ENCODE peak calls at places on chromosomes 5 and 9, in seven cellular contexts. Q is body of pancreas, U is prostate gland, H is thyroid gland, L is gastrocnemius medialis, C is uterus, D is esophagus squamous epithelium. J is an unnamed sample.

GRCh38 chr5:124453221-124454032 is 293.0 kb downstream of the ZNF608 start:
- DNase-seq in U (no peak), H (no peak), C (no peak), L (no peak), D (no peak), Q (no peak), J (peak)

GRCh38 chr9:24698864-24699518 is 153.3 kb upstream of the IZUMO3 start:
- DNase-seq in U (no peak), L (no peak), Q (no peak), D (no peak), H (no peak), C (no peak), J (no peak)

GRCh38 chr5:118551031-118551430 is 437.3 kb downstream of the DTWD2 start:
- DNase-seq in D (no peak), C (no peak), L (no peak), Q (no peak), U (no peak), H (no peak), J (no peak)

GRCh38 chr5:147098233-147098790 is 136.5 kb upstream of the STK32A start:
- DNase-seq in D (no peak), Q (peak), H (peak), L (no peak), U (no peak), C (no peak), J (peak)

GRCh38 chr5:170192829-170193228 is 40.0 kb upstream of the C5orf58 start:
- DNase-seq in Q (no peak), C (no peak), H (no peak), L (no peak), U (no peak), D (no peak), J (no peak)

GRCh38 chr9:130484362-130485072 is 39.8 kb downstream of the ASS1 start:
- DNase-seq in D (no peak), C (no peak), Q (no peak), H (no peak), L (no peak), U (no peak), J (no peak)

GRCh38 chr9:89383030-89383720 is 64.9 kb downstream of the SECISBP2 start:
- DNase-seq in U (no peak), H (no peak), L (no peak), Q (no peak), D (no peak), C (no peak), J (no peak)

GRCh38 chr5:132422720-132423442 is 53.4 kb downstream of the SLC22A5 start:
- DNase-seq in H (no peak), L (peak), U (no peak), D (no peak), C (no peak), Q (peak), J (peak)

GRCh38 chr5:885127-885442 is 7.5 kb downstream of the BRD9 start:
- DNase-seq in L (peak), Q (no peak), U (no peak), H (no peak), C (no peak), D (no peak), J (no peak)

GRCh38 chr9:76741524-76741923 is 22.7 kb upstream of the PCA3 start:
- DNase-seq in D (no peak), C (no peak), Q (no peak), U (no peak), L (no peak), H (no peak), J (no peak)

GRCh38 chr9:108468364-108468763 is 387.4 kb downstream of the ACTL7B start:
- DNase-seq in L (peak), Q (no peak), D (no peak), U (no peak), C (no peak), H (peak), J (peak)

GRCh38 chr9:77460938-77461337 is 187.2 kb downstream of the GNA14 start:
- DNase-seq in L (no peak), D (no peak), C (no peak), H (no peak), Q (no peak), U (no peak), J (no peak)

GRCh38 chr9:88969646-88970373 is 21.5 kb upstream of the S1PR3 start:
- DNase-seq in C (no peak), U (no peak), L (no peak), H (no peak), Q (no peak), D (no peak), J (no peak)

GRCh38 chr9:81529556-81530193 is 159.7 kb downstream of the TLE1 start:
- DNase-seq in L (peak), H (no peak), D (no peak), Q (peak), C (no peak), U (peak), J (no peak)

GRCh38 chr5:180085837-180086236 is 14.3 kb upstream of the RNF130 start:
- DNase-seq in U (no peak), Q (no peak), L (no peak), H (no peak), C (no peak), D (no peak), J (peak)

GRCh38 chr9:91239367-91240111 is 122.2 kb downstream of the AUH start:
- DNase-seq in Q (no peak), L (no peak), U (no peak), C (no peak), D (no peak), H (no peak), J (no peak)

GRCh38 chr5:90940227-90940995 is 381.8 kb downstream of the ADGRV1 start:
- DNase-seq in H (peak), D (no peak), L (no peak), C (no peak), U (no peak), Q (no peak), J (no peak)

GRCh38 chr5:135033026-135033861 is 784 bp downstream of the PITX1 start:
- DNase-seq in U (peak), D (no peak), H (no peak), L (no peak), C (no peak), Q (no peak), J (peak)

GRCh38 chr5:169494383-169495251 is 89.0 kb upstream of the SPDL1 start:
- DNase-seq in D (no peak), U (no peak), L (no peak), H (no peak), C (no peak), Q (no peak), J (no peak)

GRCh38 chr9:35616681-35617459 is 1.3 kb downstream of the CD72 start:
- DNase-seq in H (peak), D (no peak), C (peak), U (peak), Q (peak), L (peak), J (peak)
- TF ChIP-seq POLR2A in H (no peak), D (no peak), C (no peak), U (no peak), Q (no peak), L (no peak), J (no peak)

DNA sequence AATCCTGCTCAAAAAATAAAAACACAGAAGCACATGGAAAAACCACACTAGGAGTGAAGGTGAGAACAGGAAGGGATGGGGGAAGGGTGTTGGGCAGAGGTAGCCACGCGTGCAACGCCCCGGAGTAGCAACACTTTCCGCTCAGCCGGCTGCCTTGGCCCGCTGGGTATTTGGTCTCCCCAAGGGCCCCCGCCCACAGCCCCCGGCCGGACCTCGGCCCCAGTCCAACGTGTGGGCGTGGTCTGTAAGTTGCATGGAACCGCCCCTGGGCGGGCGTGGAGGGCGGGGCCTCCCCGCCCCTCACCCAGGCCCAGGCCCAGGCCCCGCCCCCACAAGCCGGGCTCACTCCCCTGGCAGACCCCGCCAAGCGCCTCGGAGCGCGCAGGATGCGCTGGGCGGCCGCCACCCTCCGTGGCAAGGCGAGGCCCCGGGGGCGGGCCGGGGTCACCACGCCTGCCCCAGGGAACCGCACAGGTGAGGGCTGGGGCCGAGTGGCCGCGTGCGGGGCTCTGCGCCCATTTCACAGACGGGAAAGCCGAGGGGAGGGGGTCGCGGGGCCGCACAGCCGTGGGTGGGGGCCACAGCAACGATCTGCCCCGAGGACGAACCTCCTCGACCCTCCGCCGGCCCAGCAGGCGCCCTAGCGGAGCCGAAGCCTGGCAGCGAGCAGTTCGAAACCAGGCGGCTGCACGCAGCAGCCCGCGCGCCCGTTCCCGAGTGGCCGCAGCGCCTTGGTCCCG is at the start of gene SUSD3:
- DNase-seq in D (no peak), C (peak), U (peak), Q (peak), L (no peak), H (peak), J (peak)
- TF ChIP-seq POLR2A in D (no peak), C (peak), U (no peak), Q (no peak), L (no peak), H (peak), J (no peak)

DNA sequence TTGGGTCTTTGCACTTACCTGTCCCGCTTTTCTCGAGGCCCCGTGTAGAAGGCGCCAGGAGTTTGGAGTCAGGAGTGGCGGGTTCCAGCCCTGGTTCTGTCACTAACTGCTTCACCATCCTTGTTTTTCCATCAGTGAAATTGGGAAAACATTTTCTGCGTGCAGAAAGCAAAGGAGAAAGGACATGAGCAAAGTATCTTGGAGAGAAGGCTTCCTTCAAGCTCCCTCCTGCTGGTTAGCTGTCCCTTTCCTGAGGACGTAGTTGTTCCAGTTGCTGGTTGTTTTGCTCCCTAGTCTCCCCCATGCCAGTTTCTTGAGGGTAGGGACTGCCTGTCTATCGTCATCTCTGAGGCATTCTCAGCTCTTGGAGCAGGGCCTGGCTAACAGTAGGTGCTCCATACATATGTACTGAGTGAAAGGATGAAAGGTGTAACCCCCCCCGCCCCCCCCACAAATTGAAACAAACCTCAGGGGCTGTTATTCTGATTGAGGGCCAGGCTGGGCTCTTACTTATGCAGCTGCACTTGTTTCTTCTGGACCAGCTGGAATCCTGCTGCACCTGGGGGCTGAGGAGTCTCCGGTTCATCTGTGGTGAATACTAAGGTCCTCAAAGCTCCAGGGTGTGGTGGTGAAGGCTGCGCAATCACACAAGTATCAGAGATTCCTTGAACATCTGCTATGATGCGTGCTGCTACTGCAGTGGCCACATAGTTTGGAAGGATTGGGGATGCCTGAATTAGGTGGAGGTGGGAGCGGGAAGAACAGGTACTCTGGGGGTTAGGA is 1.0 kb downstream of the SMIM3 start:
- DNase-seq in Q (no peak), L (peak), D (no peak), H (no peak), U (no peak), C (no peak), J (no peak)
- TF ChIP-seq POLR2A in Q (no peak), L (no peak), D (no peak), H (no peak), U (no peak), C (no peak), J (no peak)

GRCh38 chr9:131676431-131676972 is 63.4 kb downstream of the RAPGEF1 start:
- DNase-seq in L (no peak), H (peak), D (no peak), U (no peak), Q (no peak), C (no peak), J (no peak)

GRCh38 chr9:131677051-131677444 is 62.8 kb downstream of the RAPGEF1 start:
- DNase-seq in C (no peak), L (no peak), U (no peak), Q (no peak), D (no peak), H (no peak), J (no peak)

GRCh38 chr9:131677445-131678180 is 62.3 kb downstream of the RAPGEF1 start:
- DNase-seq in Q (no peak), C (no peak), H (no peak), U (no peak), D (no peak), L (no peak), J (no peak)

GRCh38 chr9:131679261-131680020 is 60.4 kb downstream of the RAPGEF1 start:
- DNase-seq in L (no peak), Q (no peak), D (no peak), C (no peak), U (no peak), H (no peak), J (no peak)

DNA sequence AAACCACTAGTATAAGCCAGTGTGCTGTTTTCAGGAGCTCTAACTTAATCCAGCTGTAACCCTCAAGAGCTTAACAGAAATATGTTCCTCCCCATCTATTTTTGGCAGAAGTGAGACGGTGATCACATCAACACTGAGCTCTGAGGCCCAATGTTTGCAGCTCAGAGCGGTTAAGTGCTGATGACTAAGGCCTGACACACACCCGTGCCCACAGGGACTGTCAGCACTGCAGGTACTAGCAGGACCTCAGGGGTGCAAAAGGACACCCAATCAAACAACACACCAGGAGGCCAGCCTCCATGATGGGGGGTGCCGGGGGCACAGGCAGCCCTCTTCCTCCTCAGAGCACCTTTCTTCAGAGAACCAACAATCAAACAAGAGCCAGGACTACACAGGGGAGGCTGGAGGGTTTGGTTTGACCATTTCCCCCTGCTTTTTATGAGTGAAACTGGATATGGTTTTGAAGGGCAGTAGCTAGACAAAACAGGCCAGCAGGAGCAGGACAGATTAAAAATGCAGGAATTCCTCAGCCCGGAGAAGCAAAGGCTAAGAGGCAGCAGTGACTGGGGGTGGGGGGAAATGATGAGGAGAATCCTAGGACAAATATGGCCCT is 61.3 kb downstream of the RAPGEF1 start:
- DNase-seq in D (no peak), U (peak), C (peak), L (peak), Q (peak), H (peak), J (peak)
- TF ChIP-seq POLR2A in D (no peak), U (peak), C (peak), L (peak), Q (peak), H (no peak), J (no peak)

DNA sequence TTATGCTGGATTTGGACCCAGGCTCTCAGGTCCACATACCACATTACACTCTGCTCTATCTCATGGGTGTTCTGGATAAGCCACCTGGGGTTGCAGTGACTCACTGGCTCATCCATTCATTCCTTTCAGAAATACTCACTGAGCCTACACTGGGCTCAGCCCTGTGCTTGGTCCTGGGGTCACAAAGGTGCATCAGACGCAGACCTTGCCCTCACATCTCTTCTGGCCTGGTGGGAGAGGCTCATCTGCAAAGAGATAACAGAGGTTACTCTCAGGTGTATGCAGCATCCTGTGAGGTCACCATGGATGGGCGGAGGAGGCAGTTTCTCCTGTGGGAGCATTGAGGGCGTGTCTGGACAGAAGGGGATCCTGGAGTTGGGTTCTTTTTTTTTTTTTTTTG is 12.1 kb downstream of the CDHR2 start:
- DNase-seq in U (no peak), D (no peak), L (no peak), C (no peak), Q (no peak), H (no peak), J (no peak)
- TF ChIP-seq POLR2A in U (no peak), D (no peak), L (no peak), C (no peak), Q (no peak), H (no peak), J (no peak)

GRCh38 chr5:142677212-142677611 is 8.7 kb downstream of the FGF1 start:
- DNase-seq in Q (no peak), U (no peak), C (no peak), D (no peak), H (no peak), L (no peak), J (no peak)
- TF ChIP-seq POLR2A in Q (no peak), U (no peak), C (no peak), D (no peak), H (no peak), L (no peak), J (no peak)

DNA sequence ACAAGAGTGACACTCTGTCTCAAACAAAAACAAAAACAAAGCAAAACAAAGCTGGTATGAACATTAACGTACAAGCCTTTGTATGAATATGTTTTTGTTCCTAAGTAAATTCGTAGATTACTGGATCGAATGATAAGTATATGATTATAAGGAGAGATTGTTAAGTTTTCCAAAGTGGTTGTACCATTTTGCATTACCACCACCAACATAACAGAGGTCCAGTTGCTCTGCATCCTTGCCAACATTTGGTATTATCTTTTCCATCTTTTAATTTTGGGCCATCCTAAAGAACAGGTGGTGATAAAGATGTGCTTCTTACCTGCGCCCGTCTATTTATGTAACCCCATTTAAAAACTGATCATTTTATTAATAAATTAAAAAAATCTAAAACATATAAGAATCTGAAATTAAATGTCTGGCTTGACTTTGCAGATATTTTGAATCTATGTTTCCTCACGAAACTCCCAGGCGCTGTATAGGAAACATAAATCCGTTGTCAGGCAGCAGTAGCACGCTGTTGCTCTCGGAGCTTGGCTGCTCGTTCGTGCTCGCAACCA is 593 bp upstream of the NAA35 start:
- DNase-seq in Q (no peak), L (no peak), C (no peak), D (no peak), H (no peak), U (no peak), J (peak)
- TF ChIP-seq POLR2A in Q (peak), L (no peak), C (no peak), D (no peak), H (peak), U (no peak), J (no peak)

GRCh38 chr9:136799854-136800657 is 3.9 kb downstream of the CCDC183 start:
- DNase-seq in H (peak), Q (peak), C (peak), L (peak), D (no peak), U (peak), J (peak)
- TF ChIP-seq POLR2A in H (no peak), Q (peak), C (no peak), L (no peak), D (no peak), U (peak), J (no peak)

GRCh38 chr5:138515571-138516275 is 27.3 kb downstream of the ETF1 start:
- DNase-seq in D (no peak), C (no peak), U (no peak), L (no peak), H (peak), Q (no peak), J (no peak)

GRCh38 chr5:138523406-138523805 is 19.6 kb downstream of the ETF1 start:
- DNase-seq in C (no peak), H (no peak), Q (no peak), D (no peak), U (no peak), L (no peak), J (no peak)

GRCh38 chr5:138520971-138521370 is 22.1 kb downstream of the ETF1 start:
- DNase-seq in L (no peak), D (no peak), Q (no peak), H (no peak), U (no peak), C (no peak), J (no peak)

GRCh38 chr5:138517437-138517836 is 25.6 kb downstream of the ETF1 start:
- DNase-seq in C (no peak), L (no peak), U (no peak), Q (no peak), D (no peak), H (no peak), J (no peak)
- TF ChIP-seq POLR2A in C (no peak), L (no peak), U (no peak), Q (no peak), D (no peak), H (no peak), J (no peak)

J was measured in erythroblast.